ENCODE peak calls at places on chromosomes 5 and 9, in nine cellular contexts. One of them, this sample, is unnamed.
A peak's percentile ranks its signal among the peaks of the same experiment; 100 is the strongest.

GRCh38 chr5:16628376-16628775 is 11.6 kb upstream of the RETREG1 start:
- DNase-seq in A549: no peak
- DNase-seq in endothelial cell of umbilical vein: no peak
- DNase-seq in keratinocyte: no peak
- DNase-seq in IMR-90: no peak
- DNase-seq in PC-9: no peak
- DNase-seq in K562: no peak
- DNase-seq in MM.1S: no peak
- DNase-seq in mammary epithelial cell: no peak
- DNase-seq in this sample: no peak

GRCh38 chr9:73577867-73578266 is 426.2 kb downstream of the ANXA1 start:
- DNase-seq in A549: no peak
- DNase-seq in endothelial cell of umbilical vein: no peak
- DNase-seq in keratinocyte: no peak
- DNase-seq in IMR-90: no peak
- DNase-seq in PC-9: no peak
- DNase-seq in K562: no peak
- DNase-seq in MM.1S: no peak
- DNase-seq in mammary epithelial cell: peak; percentile 12
- DNase-seq in this sample: no peak

GRCh38 chr5:144028058-144028457 is 142.4 kb downstream of the YIPF5 start:
- DNase-seq in A549: no peak
- DNase-seq in endothelial cell of umbilical vein: peak; percentile 47
- DNase-seq in keratinocyte: no peak
- DNase-seq in IMR-90: peak; percentile 51
- DNase-seq in PC-9: no peak
- DNase-seq in K562: no peak
- DNase-seq in MM.1S: no peak
- DNase-seq in mammary epithelial cell: peak; percentile 7
- DNase-seq in this sample: peak; percentile 27

GRCh38 chr9:91746357-91746756 is 203.7 kb downstream of the ROR2 start:
- DNase-seq in A549: no peak
- DNase-seq in endothelial cell of umbilical vein: no peak
- DNase-seq in keratinocyte: no peak
- DNase-seq in IMR-90: no peak
- DNase-seq in PC-9: no peak
- DNase-seq in K562: no peak
- DNase-seq in MM.1S: no peak
- DNase-seq in mammary epithelial cell: no peak
- DNase-seq in this sample: no peak

GRCh38 chr5:67361932-67362729 is 165.5 kb upstream of the CD180 start:
- DNase-seq in A549: no peak
- DNase-seq in endothelial cell of umbilical vein: peak; percentile 82
- DNase-seq in keratinocyte: no peak
- DNase-seq in IMR-90: no peak
- DNase-seq in PC-9: no peak
- DNase-seq in K562: no peak
- DNase-seq in MM.1S: no peak
- DNase-seq in mammary epithelial cell: peak; percentile 68
- DNase-seq in this sample: peak; percentile 34

GRCh38 chr9:130110166-130110565 is 56.5 kb downstream of the GPR107 start:
- DNase-seq in A549: no peak
- DNase-seq in endothelial cell of umbilical vein: no peak
- DNase-seq in keratinocyte: no peak
- DNase-seq in IMR-90: no peak
- DNase-seq in PC-9: no peak
- DNase-seq in K562: no peak
- DNase-seq in MM.1S: no peak
- DNase-seq in mammary epithelial cell: no peak
- DNase-seq in this sample: no peak

GRCh38 chr9:134619983-134620612 is 21.5 kb upstream of the COL5A1 start:
- DNase-seq in A549: no peak
- DNase-seq in endothelial cell of umbilical vein: no peak
- DNase-seq in keratinocyte: no peak
- DNase-seq in IMR-90: no peak
- DNase-seq in PC-9: no peak
- DNase-seq in K562: no peak
- DNase-seq in MM.1S: no peak
- DNase-seq in mammary epithelial cell: no peak
- DNase-seq in this sample: no peak

GRCh38 chr9:3528466-3528865 is 2.7 kb upstream of the RFX3 start:
- DNase-seq in A549: no peak
- DNase-seq in endothelial cell of umbilical vein: no peak
- DNase-seq in keratinocyte: no peak
- DNase-seq in IMR-90: no peak
- DNase-seq in PC-9: no peak
- DNase-seq in K562: peak; percentile 10
- DNase-seq in MM.1S: no peak
- DNase-seq in mammary epithelial cell: no peak
- DNase-seq in this sample: no peak

GRCh38 chr5:142642427-142642826 is 43.5 kb downstream of the FGF1 start:
- DNase-seq in A549: no peak
- DNase-seq in endothelial cell of umbilical vein: no peak
- DNase-seq in keratinocyte: no peak
- DNase-seq in IMR-90: no peak
- DNase-seq in PC-9: no peak
- DNase-seq in K562: no peak
- DNase-seq in MM.1S: no peak
- DNase-seq in mammary epithelial cell: no peak
- DNase-seq in this sample: peak; percentile 13

GRCh38 chr5:170761048-170761707 is 22.3 kb upstream of the GABRP start:
- DNase-seq in A549: no peak
- DNase-seq in endothelial cell of umbilical vein: no peak
- DNase-seq in keratinocyte: no peak
- DNase-seq in IMR-90: no peak
- DNase-seq in PC-9: no peak
- DNase-seq in K562: no peak
- DNase-seq in MM.1S: no peak
- DNase-seq in mammary epithelial cell: no peak
- DNase-seq in this sample: no peak

GRCh38 chr5:167920589-167920988 is 370.9 kb upstream of the WWC1 start:
- DNase-seq in A549: no peak
- DNase-seq in endothelial cell of umbilical vein: no peak
- DNase-seq in keratinocyte: no peak
- DNase-seq in IMR-90: no peak
- DNase-seq in PC-9: peak; percentile 75
- DNase-seq in K562: no peak
- DNase-seq in MM.1S: no peak
- DNase-seq in mammary epithelial cell: peak; percentile 22
- DNase-seq in this sample: no peak

GRCh38 chr9:134442087-134442470 is 115.8 kb downstream of the RXRA start:
- DNase-seq in A549: no peak
- DNase-seq in endothelial cell of umbilical vein: no peak
- DNase-seq in keratinocyte: no peak
- DNase-seq in IMR-90: no peak
- DNase-seq in PC-9: no peak
- DNase-seq in K562: no peak
- DNase-seq in MM.1S: no peak
- DNase-seq in mammary epithelial cell: no peak
- DNase-seq in this sample: no peak

GRCh38 chr9:93225417-93225816 is 41.5 kb downstream of the WNK2 start:
- DNase-seq in A549: no peak
- DNase-seq in endothelial cell of umbilical vein: no peak
- DNase-seq in keratinocyte: no peak
- DNase-seq in IMR-90: no peak
- DNase-seq in PC-9: no peak
- DNase-seq in K562: no peak
- DNase-seq in MM.1S: no peak
- DNase-seq in mammary epithelial cell: no peak
- DNase-seq in this sample: peak; percentile 35

GRCh38 chr5:64505769-64506566 is at the start of gene RGS7BP:
- DNase-seq in A549: no peak
- DNase-seq in endothelial cell of umbilical vein: peak; percentile 66
- DNase-seq in keratinocyte: no peak
- DNase-seq in IMR-90: peak; percentile 7
- DNase-seq in PC-9: no peak
- DNase-seq in K562: no peak
- DNase-seq in MM.1S: no peak
- DNase-seq in mammary epithelial cell: peak; percentile 22
- DNase-seq in this sample: peak; percentile 71

GRCh38 chr9:130245474-130245873 is 20.1 kb upstream of the HMCN2 start:
- DNase-seq in A549: no peak
- DNase-seq in endothelial cell of umbilical vein: no peak
- DNase-seq in keratinocyte: no peak
- DNase-seq in IMR-90: no peak
- DNase-seq in PC-9: no peak
- DNase-seq in K562: no peak
- DNase-seq in MM.1S: no peak
- DNase-seq in mammary epithelial cell: no peak
- DNase-seq in this sample: no peak

GRCh38 chr9:5917888-5918287 is 27.2 kb downstream of the MLANA start:
- DNase-seq in A549: no peak
- DNase-seq in endothelial cell of umbilical vein: no peak
- DNase-seq in keratinocyte: no peak
- DNase-seq in IMR-90: no peak
- DNase-seq in PC-9: no peak
- DNase-seq in K562: no peak
- DNase-seq in MM.1S: no peak
- DNase-seq in mammary epithelial cell: no peak
- DNase-seq in this sample: no peak

GRCh38 chr9:131627846-131628820 is 82.8 kb downstream of the PRRT1B start:
- DNase-seq in A549: no peak
- DNase-seq in endothelial cell of umbilical vein: no peak
- DNase-seq in keratinocyte: no peak
- DNase-seq in IMR-90: peak; percentile 71
- DNase-seq in PC-9: no peak
- DNase-seq in K562: no peak
- DNase-seq in MM.1S: no peak
- DNase-seq in mammary epithelial cell: no peak
- DNase-seq in this sample: no peak

GRCh38 chr5:146622391-146622790 is 106.4 kb upstream of the GPR151 start:
- DNase-seq in A549: no peak
- DNase-seq in endothelial cell of umbilical vein: no peak
- DNase-seq in keratinocyte: no peak
- DNase-seq in IMR-90: no peak
- DNase-seq in PC-9: no peak
- DNase-seq in K562: no peak
- DNase-seq in MM.1S: peak; percentile 12
- DNase-seq in mammary epithelial cell: no peak
- DNase-seq in this sample: no peak
- H3K27ac ChIP-seq in A549: no peak overlapping the region
- H3K27ac ChIP-seq in endothelial cell of umbilical vein: no peak overlapping the region
- H3K27ac ChIP-seq in keratinocyte: no peak overlapping the region
- H3K27ac ChIP-seq in IMR-90: no peak overlapping the region
- H3K27ac ChIP-seq in PC-9: no peak overlapping the region
- H3K27ac ChIP-seq in K562: no peak overlapping the region
- H3K27ac ChIP-seq in MM.1S: no peak overlapping the region
- H3K27ac ChIP-seq in mammary epithelial cell: no peak overlapping the region
- H3K27ac ChIP-seq in this sample: no peak overlapping the region

GRCh38 chr5:158565017-158565789 is 534.5 kb downstream of the EBF1 start:
- DNase-seq in A549: no peak
- DNase-seq in endothelial cell of umbilical vein: no peak
- DNase-seq in keratinocyte: no peak
- DNase-seq in IMR-90: no peak
- DNase-seq in PC-9: no peak
- DNase-seq in K562: no peak
- DNase-seq in MM.1S: no peak
- DNase-seq in mammary epithelial cell: no peak
- DNase-seq in this sample: no peak
- H3K4me2 ChIP-seq in A549: no peak overlapping the region
- H3K4me2 ChIP-seq in endothelial cell of umbilical vein: no peak overlapping the region
- H3K4me2 ChIP-seq in keratinocyte: no peak overlapping the region
- H3K4me2 ChIP-seq in IMR-90: no peak overlapping the region
- H3K4me2 ChIP-seq in PC-9: no peak overlapping the region
- H3K4me2 ChIP-seq in K562: no peak overlapping the region
- H3K4me2 ChIP-seq in MM.1S: no peak overlapping the region
- H3K4me2 ChIP-seq in mammary epithelial cell: no peak overlapping the region
- H3K4me2 ChIP-seq in this sample: no peak overlapping the region

GRCh38 chr9:71768388-71769174 is at the start of gene CEMIP2:
- DNase-seq in A549: peak; percentile 60
- DNase-seq in endothelial cell of umbilical vein: peak; percentile 89
- DNase-seq in keratinocyte: no peak
- DNase-seq in IMR-90: peak; percentile 86
- DNase-seq in PC-9: peak; percentile 70
- DNase-seq in K562: peak; percentile 81
- DNase-seq in MM.1S: peak; percentile 88
- DNase-seq in mammary epithelial cell: peak; percentile 94
- DNase-seq in this sample: peak; percentile 96
- TF ChIP-seq CTCF in A549: peak; percentile 71
- TF ChIP-seq CTCF in endothelial cell of umbilical vein: peak; percentile 41
- TF ChIP-seq CTCF in keratinocyte: peak; percentile 76
- TF ChIP-seq CTCF in IMR-90: peak; percentile 63
- TF ChIP-seq CTCF in PC-9: no peak
- TF ChIP-seq CTCF in K562: peak; percentile 73
- TF ChIP-seq CTCF in MM.1S: peak; percentile 42
- TF ChIP-seq CTCF in mammary epithelial cell: peak; percentile 54
- TF ChIP-seq CTCF in this sample: peak; percentile 31

DNA sequence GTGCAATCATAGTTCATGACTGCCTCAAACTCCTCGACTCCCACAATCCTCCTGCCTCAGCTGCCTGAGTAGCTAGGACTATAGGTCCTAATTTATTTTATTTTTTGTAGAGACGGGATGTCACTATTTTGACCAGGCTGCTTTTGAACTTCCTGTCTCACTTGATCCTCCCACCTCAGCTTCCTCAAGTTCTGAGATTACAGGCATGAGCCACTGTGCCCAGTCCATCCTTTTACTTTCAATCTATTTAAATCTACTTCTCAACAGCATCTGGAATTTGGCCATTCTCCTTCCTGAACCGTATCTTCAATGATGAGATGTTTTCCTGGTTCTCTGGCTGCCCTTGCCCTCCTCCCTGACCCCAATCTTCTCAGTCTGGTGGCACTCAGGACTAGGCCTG is 12.2 kb upstream of the GRIN1 start:
- DNase-seq in A549: no peak
- DNase-seq in endothelial cell of umbilical vein: no peak
- DNase-seq in keratinocyte: no peak
- DNase-seq in IMR-90: no peak
- DNase-seq in PC-9: no peak
- DNase-seq in K562: no peak
- DNase-seq in MM.1S: no peak
- DNase-seq in mammary epithelial cell: no peak
- DNase-seq in this sample: no peak
- H3K27ac ChIP-seq in A549: peak overlapping the region; percentile 98
- H3K27ac ChIP-seq in endothelial cell of umbilical vein: peak overlapping the region; percentile 38
- H3K27ac ChIP-seq in keratinocyte: no peak overlapping the region
- H3K27ac ChIP-seq in IMR-90: no peak overlapping the region
- H3K27ac ChIP-seq in PC-9: peak overlapping the region; percentile 54
- H3K27ac ChIP-seq in K562: peak overlapping the region; percentile 78
- H3K27ac ChIP-seq in MM.1S: no peak overlapping the region
- H3K27ac ChIP-seq in mammary epithelial cell: no peak overlapping the region
- H3K27ac ChIP-seq in this sample: no peak overlapping the region

DNA sequence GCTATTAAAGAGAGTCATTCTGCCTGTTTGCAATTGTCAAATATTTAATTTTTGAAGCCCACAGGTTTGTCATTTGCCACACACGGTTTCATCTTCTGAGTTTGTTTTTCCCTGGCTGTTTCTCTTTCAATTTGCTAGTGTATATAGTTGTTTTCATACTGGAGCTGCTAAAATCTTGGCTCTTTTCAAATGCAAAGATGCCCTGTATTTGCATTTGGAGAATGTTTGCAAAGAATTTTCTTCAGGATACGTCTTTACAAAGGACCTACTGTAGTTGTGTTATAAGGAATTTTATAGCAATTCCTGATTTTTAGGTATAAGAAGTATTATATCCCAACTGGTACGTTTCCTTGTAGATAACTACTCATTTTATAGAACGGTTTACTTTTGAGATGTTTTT is 48.0 kb downstream of the IZUMO3 start:
- DNase-seq in A549: no peak
- DNase-seq in endothelial cell of umbilical vein: no peak
- DNase-seq in keratinocyte: no peak
- DNase-seq in IMR-90: no peak
- DNase-seq in PC-9: no peak
- DNase-seq in K562: no peak
- DNase-seq in MM.1S: no peak
- DNase-seq in mammary epithelial cell: no peak
- DNase-seq in this sample: no peak
- H3K4me2 ChIP-seq in A549: no peak overlapping the region
- H3K4me2 ChIP-seq in endothelial cell of umbilical vein: no peak overlapping the region
- H3K4me2 ChIP-seq in keratinocyte: no peak overlapping the region
- H3K4me2 ChIP-seq in IMR-90: no peak overlapping the region
- H3K4me2 ChIP-seq in PC-9: no peak overlapping the region
- H3K4me2 ChIP-seq in K562: no peak overlapping the region
- H3K4me2 ChIP-seq in MM.1S: no peak overlapping the region
- H3K4me2 ChIP-seq in mammary epithelial cell: no peak overlapping the region
- H3K4me2 ChIP-seq in this sample: no peak overlapping the region

This sample was measured in osteoblast.